ENCODE peak calls at places on chromosomes 7 and 10, in six cellular contexts. N, Z, E, H, D and L are unnamed samples. For H3K9me3, the result is how much of the 10 kb centered on the place peaks cover.

GRCh38 chr10:3848005-3848767 is 63.2 kb upstream of the KLF6 start:
- DNase-seq in N (no peak), Z (no peak), E (no peak), H (no peak), D (no peak), L (no peak)

GRCh38 chr10:75978213-75978612 is 546.8 kb downstream of the LRMDA start:
- DNase-seq in N (no peak), Z (no peak), E (no peak), H (peak), D (no peak), L (no peak)

GRCh38 chr7:55438085-55438764 is 73.1 kb downstream of the LANCL2 start:
- DNase-seq in N (no peak), Z (no peak), E (no peak), H (no peak), D (no peak), L (no peak)

GRCh38 chr7:82443801-82444219 is 233 bp upstream of the CACNA2D1 start:
- DNase-seq in N (peak), Z (peak), E (no peak), H (peak), D (peak), L (no peak)

GRCh38 chr7:67625257-67625713 is 628.7 kb downstream of the TYW1 start:
- DNase-seq in N (peak), Z (peak), E (no peak), H (peak), D (peak), L (no peak)

GRCh38 chr10:101291254-101292193 is 62.3 kb upstream of the LBX1 start:
- DNase-seq in N (peak), Z (peak), E (peak), H (peak), D (peak), L (no peak)

GRCh38 chr10:688621-689426 is 644 bp downstream of the DIP2C start:
- DNase-seq in N (peak), Z (no peak), E (no peak), H (peak), D (no peak), L (no peak)

GRCh38 chr10:117137911-117138642 is at the start of gene VAX1:
- DNase-seq in N (no peak), Z (no peak), E (no peak), H (peak), D (no peak), L (no peak)

GRCh38 chr7:44914992-44915607 is 29.8 kb upstream of the PURB start:
- DNase-seq in N (no peak), Z (no peak), E (peak), H (no peak), D (peak), L (no peak)

GRCh38 chr7:44395067-44395466 is 69.7 kb upstream of the CAMK2B start:
- DNase-seq in N (no peak), Z (no peak), E (no peak), H (no peak), D (no peak), L (no peak)

GRCh38 chr7:113371376-113372043 is 253.2 kb upstream of the SMIM30 start:
- DNase-seq in N (no peak), Z (no peak), E (no peak), H (no peak), D (no peak), L (no peak)

GRCh38 chr7:126443951-126444350 is 808.8 kb downstream of the GRM8 start:
- DNase-seq in N (no peak), Z (no peak), E (no peak), H (no peak), D (no peak), L (no peak)

GRCh38 chr10:117684673-117685211 is 142.2 kb downstream of the EMX2 start:
- DNase-seq in N (peak), Z (no peak), E (no peak), H (peak), D (peak), L (no peak)

GRCh38 chr10:17021661-17022060 is 108.0 kb downstream of the CUBN start:
- DNase-seq in N (no peak), Z (no peak), E (no peak), H (peak), D (no peak), L (no peak)

GRCh38 chr7:152504367-152504766 is 68.6 kb upstream of the KMT2C start:
- DNase-seq in N (no peak), Z (peak), E (no peak), H (no peak), D (no peak), L (no peak)

GRCh38 chr7:156949541-156950380 is at the start of gene NOM1:
- DNase-seq in N (peak), Z (peak), E (peak), H (peak), D (peak), L (peak)

GRCh38 chr10:7272008-7272407 is 138.8 kb downstream of the SFMBT2 start:
- DNase-seq in N (no peak), Z (no peak), E (no peak), H (no peak), D (no peak), L (no peak)

GRCh38 chr10:52226448-52226847 is 87.6 kb upstream of the DKK1 start:
- DNase-seq in N (no peak), Z (no peak), E (no peak), H (no peak), D (no peak), L (no peak)

GRCh38 chr10:80409121-80409520 is 770 bp downstream of the PRXL2A start:
- DNase-seq in N (no peak), Z (no peak), E (no peak), H (no peak), D (no peak), L (no peak)

GRCh38 chr10:126013489-126014281 is 117.3 kb downstream of the FANK1 start:
- DNase-seq in N (no peak), Z (no peak), E (no peak), H (peak), D (no peak), L (no peak)

GRCh38 chr10:110059965-110060364 is 52.2 kb downstream of the ADD3 start:
- DNase-seq in N (no peak), Z (no peak), E (no peak), H (no peak), D (no peak), L (no peak)

GRCh38 chr10:74544106-74544505 is 282.3 kb upstream of the KAT6B start:
- DNase-seq in N (no peak), Z (no peak), E (no peak), H (no peak), D (no peak), L (no peak)

GRCh38 chr7:140877249-140877524 is 47.5 kb downstream of the BRAF start:
- DNase-seq in N (no peak), Z (no peak), E (no peak), H (no peak), D (no peak), L (no peak)
- H3K9me3 ChIP-seq in N (under half), Z (under half), E (under half), H (under half), D (under half), L (under half)

GRCh38 chr7:98097042-98097645 is 9.5 kb upstream of the LMTK2 start:
- DNase-seq in N (no peak), Z (no peak), E (no peak), H (no peak), D (no peak), L (no peak)

GRCh38 chr7:98105942-98106544 is 619 bp upstream of the LMTK2 start:
- DNase-seq in N (peak), Z (peak), E (no peak), H (peak), D (peak), L (no peak)

GRCh38 chr7:98102170-98102569 is 4.5 kb upstream of the LMTK2 start:
- DNase-seq in N (no peak), Z (no peak), E (no peak), H (no peak), D (no peak), L (no peak)

DNA sequence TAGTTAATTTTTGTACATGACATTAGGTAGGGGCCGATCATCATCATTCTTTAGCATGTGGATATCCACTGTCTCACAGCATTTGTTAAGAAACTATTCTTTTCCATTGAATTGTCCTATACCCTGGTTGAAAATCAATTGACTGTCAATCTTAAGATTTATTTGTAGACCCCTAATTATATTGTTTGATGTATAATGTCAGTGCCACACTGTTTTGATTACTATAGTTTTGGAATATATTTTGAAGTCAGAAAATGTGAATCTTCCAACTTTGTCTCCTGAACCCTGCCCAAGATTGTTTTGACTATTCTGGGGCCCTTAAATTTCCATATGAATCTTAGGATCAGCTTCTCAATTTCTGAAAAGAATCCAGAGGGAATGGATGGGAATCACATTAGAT is 6.6 kb upstream of the LMTK2 start:
- DNase-seq in N (no peak), Z (no peak), E (no peak), H (no peak), D (no peak), L (no peak)
- H3K9me3 ChIP-seq in N (under half), Z (under half), E (under half), H (under half), D (under half), L (under half)

GRCh38 chr7:158030071-158030470 is 557.6 kb downstream of the PTPRN2 start:
- DNase-seq in N (no peak), Z (no peak), E (no peak), H (peak), D (peak), L (no peak)

GRCh38 chr7:158033196-158033595 is 554.4 kb downstream of the PTPRN2 start:
- DNase-seq in N (no peak), Z (no peak), E (no peak), H (no peak), D (peak), L (no peak)

GRCh38 chr7:158029431-158029938 is 558.1 kb downstream of the PTPRN2 start:
- DNase-seq in N (no peak), Z (no peak), E (no peak), H (no peak), D (peak), L (no peak)

GRCh38 chr7:158030566-158030965 is 557.1 kb downstream of the PTPRN2 start:
- DNase-seq in N (no peak), Z (no peak), E (no peak), H (peak), D (peak), L (no peak)

DNA sequence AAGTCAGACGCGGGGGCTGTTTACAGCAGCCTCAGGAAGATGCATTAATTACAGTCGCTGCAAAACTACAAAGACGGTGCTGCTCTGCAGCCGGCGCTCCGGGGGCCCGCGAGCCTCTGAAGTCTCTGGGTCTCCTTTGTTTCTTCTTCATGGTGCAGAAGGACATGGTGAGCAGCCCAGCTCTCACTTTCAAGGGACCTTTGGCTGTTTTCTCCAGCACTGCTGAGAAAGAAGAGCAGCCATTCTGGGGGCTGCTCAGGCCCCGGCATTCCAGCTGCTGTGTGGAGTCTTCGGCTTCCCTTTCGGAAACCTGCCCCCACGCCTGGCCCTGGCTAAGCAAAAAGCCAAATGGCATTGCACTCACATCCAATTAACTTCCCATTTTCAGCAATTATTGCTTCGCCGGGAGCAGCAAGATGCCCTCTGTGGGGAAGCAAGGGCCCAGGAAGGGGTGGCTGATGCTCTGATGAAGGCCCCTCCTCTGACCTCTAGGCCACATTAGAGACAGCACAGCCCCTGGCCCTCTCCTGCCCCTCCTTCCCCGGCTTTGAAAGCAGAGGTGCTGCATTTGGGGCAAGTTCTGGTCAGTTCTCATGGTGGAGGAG is 555.7 kb downstream of the PTPRN2 start:
- DNase-seq in N (no peak), Z (no peak), E (no peak), H (peak), D (peak), L (no peak)
- H3K9me3 ChIP-seq in N (under half), Z (under half), E (under half), H (under half), D (under half), L (under half)

DNA sequence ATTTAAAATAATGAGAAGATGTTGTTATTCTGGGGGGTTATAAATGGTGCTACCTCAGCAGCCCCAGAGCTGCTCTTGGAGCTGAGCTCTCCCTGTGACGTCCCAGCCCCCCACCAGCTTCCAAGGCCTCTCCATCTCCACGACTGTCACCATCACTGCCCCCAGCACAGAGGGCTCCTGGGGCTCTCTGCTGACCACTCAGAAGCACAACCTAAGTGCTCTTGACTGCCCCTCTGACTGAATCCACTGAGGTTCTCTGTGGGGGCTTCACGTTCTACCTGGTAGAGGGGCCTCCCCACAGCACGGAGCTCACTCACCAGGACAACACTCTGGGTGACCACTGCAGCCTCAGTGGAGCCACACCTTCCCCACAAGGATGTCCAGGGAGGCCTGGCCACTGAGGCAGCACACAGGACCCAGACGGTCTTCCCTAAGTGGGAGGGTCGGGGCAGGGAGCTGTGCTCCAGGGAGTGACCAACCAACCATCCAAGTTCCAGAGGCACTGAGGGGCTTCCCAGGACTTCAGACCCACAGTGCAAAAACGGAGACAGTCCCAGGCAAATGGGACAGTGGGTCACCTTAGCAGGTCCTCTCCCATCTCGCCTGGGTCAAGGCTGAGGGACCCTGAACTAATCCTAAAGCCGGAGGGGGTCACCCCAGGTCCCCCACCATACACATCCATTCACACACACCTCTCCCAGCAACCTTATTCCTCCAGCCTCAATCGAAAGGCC is 121.0 kb upstream of the PPP2R2D start:
- DNase-seq in N (no peak), Z (no peak), E (no peak), H (no peak), D (no peak), L (no peak)
- H3K9me3 ChIP-seq in N (under half), Z (under half), E (under half), H (under half), D (under half), L (under half)

DNA sequence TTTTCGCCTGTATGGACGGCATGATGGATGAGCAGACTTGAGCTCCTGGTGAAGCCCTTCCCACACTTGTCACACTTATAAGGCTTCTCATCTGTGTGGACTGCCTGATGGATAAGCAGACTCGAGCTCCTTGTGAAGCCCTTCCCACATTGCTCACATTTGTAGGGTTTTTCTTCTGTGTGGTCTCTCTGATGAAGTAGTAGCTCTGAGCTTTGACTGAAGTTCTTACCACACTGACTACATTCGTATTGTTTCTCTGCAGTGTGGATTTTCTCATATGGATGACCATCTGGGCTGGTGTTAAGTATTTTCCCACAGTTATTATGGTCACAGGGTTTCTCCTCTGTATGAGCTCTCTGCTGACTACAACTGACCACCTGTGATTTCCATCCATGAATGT is 17.2 kb downstream of the ZNF239 start:
- DNase-seq in N (no peak), Z (no peak), E (no peak), H (no peak), D (no peak), L (no peak)
- H3K9me3 ChIP-seq in N (under half), Z (under half), E (under half), H (under half), D (under half), L (under half)

GRCh38 chr10:37680716-37681616 is 176.4 kb downstream of the ZNF248 start:
- DNase-seq in N (no peak), Z (no peak), E (no peak), H (no peak), D (no peak), L (no peak)
- H3K9me3 ChIP-seq in N (under half), Z (under half), E (under half), H (under half), D (under half), L (under half)